ENCODE peak calls at places on chromosomes 1 and 21, in seven cellular contexts. One of them, this sample, is unnamed.

GRCh38 chr1:158002022-158002629 is 8.7 kb downstream of the KIRREL1 start:
- DNase-seq in mammary epithelial cell: peak
- DNase-seq in A549: no peak
- DNase-seq in skeletal muscle cell: no peak
- DNase-seq in suprapubic skin: no peak
- DNase-seq in esophagus squamous epithelium: no peak
- DNase-seq in OCI-LY7: no peak
- DNase-seq in this sample: no peak

GRCh38 chr21:46061063-46061462 is 36.8 kb upstream of the COL6A2 start:
- DNase-seq in skeletal muscle cell: no peak
- DNase-seq in esophagus squamous epithelium: no peak
- DNase-seq in mammary epithelial cell: no peak
- DNase-seq in suprapubic skin: no peak
- DNase-seq in OCI-LY7: no peak
- DNase-seq in A549: no peak
- DNase-seq in this sample: no peak

GRCh38 chr1:61226791-61227567 is 144.6 kb downstream of the NFIA start:
- DNase-seq in mammary epithelial cell: no peak
- DNase-seq in OCI-LY7: no peak
- DNase-seq in A549: peak
- DNase-seq in esophagus squamous epithelium: no peak
- DNase-seq in skeletal muscle cell: no peak
- DNase-seq in suprapubic skin: no peak
- DNase-seq in this sample: no peak

GRCh38 chr1:27552911-27553420 is 51.0 kb downstream of the AHDC1 start:
- DNase-seq in A549: no peak
- DNase-seq in skeletal muscle cell: no peak
- DNase-seq in mammary epithelial cell: no peak
- DNase-seq in suprapubic skin: no peak
- DNase-seq in OCI-LY7: no peak
- DNase-seq in esophagus squamous epithelium: no peak
- DNase-seq in this sample: no peak

GRCh38 chr1:914891-915280 is 8.8 kb upstream of the SAMD11 start:
- DNase-seq in OCI-LY7: no peak
- DNase-seq in suprapubic skin: no peak
- DNase-seq in mammary epithelial cell: no peak
- DNase-seq in esophagus squamous epithelium: no peak
- DNase-seq in A549: no peak
- DNase-seq in skeletal muscle cell: no peak
- DNase-seq in this sample: no peak

GRCh38 chr1:151352001-151352718 is 5.1 kb upstream of the RFX5 start:
- DNase-seq in mammary epithelial cell: peak
- DNase-seq in suprapubic skin: no peak
- DNase-seq in esophagus squamous epithelium: no peak
- DNase-seq in skeletal muscle cell: no peak
- DNase-seq in OCI-LY7: no peak
- DNase-seq in A549: peak
- DNase-seq in this sample: no peak

GRCh38 chr1:43836267-43836951 is 97.2 kb upstream of the ARTN start:
- DNase-seq in OCI-LY7: peak
- DNase-seq in A549: no peak
- DNase-seq in esophagus squamous epithelium: no peak
- DNase-seq in mammary epithelial cell: peak
- DNase-seq in suprapubic skin: no peak
- DNase-seq in skeletal muscle cell: no peak
- DNase-seq in this sample: no peak

GRCh38 chr1:27098447-27099153 is 56.3 kb downstream of the SLC9A1 start:
- DNase-seq in skeletal muscle cell: no peak
- DNase-seq in suprapubic skin: no peak
- DNase-seq in A549: no peak
- DNase-seq in mammary epithelial cell: peak
- DNase-seq in esophagus squamous epithelium: no peak
- DNase-seq in OCI-LY7: no peak
- DNase-seq in this sample: no peak

GRCh38 chr1:181135462-181135781 is 46.9 kb downstream of the IER5 start:
- DNase-seq in mammary epithelial cell: no peak
- DNase-seq in A549: peak
- DNase-seq in OCI-LY7: peak
- DNase-seq in esophagus squamous epithelium: no peak
- DNase-seq in suprapubic skin: no peak
- DNase-seq in skeletal muscle cell: no peak
- DNase-seq in this sample: no peak

GRCh38 chr21:37072239-37072987 is 458 bp downstream of the PIGP start:
- DNase-seq in A549: no peak
- DNase-seq in suprapubic skin: no peak
- DNase-seq in skeletal muscle cell: peak
- DNase-seq in esophagus squamous epithelium: no peak
- DNase-seq in OCI-LY7: no peak
- DNase-seq in mammary epithelial cell: peak
- DNase-seq in this sample: no peak

GRCh38 chr1:17837631-17838030 is 82.5 kb downstream of the ACTL8 start:
- DNase-seq in skeletal muscle cell: no peak
- DNase-seq in OCI-LY7: no peak
- DNase-seq in mammary epithelial cell: no peak
- DNase-seq in suprapubic skin: no peak
- DNase-seq in esophagus squamous epithelium: no peak
- DNase-seq in A549: no peak
- DNase-seq in this sample: no peak

GRCh38 chr21:34574581-34574980 is 40.3 kb downstream of the RCAN1 start:
- DNase-seq in mammary epithelial cell: no peak
- DNase-seq in esophagus squamous epithelium: no peak
- DNase-seq in skeletal muscle cell: no peak
- DNase-seq in OCI-LY7: no peak
- DNase-seq in suprapubic skin: no peak
- DNase-seq in A549: no peak
- DNase-seq in this sample: no peak

GRCh38 chr1:62309906-62310305 is 9.3 kb downstream of the KANK4 start:
- DNase-seq in skeletal muscle cell: no peak
- DNase-seq in A549: no peak
- DNase-seq in esophagus squamous epithelium: no peak
- DNase-seq in OCI-LY7: no peak
- DNase-seq in suprapubic skin: no peak
- DNase-seq in mammary epithelial cell: no peak
- DNase-seq in this sample: no peak

GRCh38 chr1:223364685-223365382 is 858 bp upstream of the SUSD4 start:
- DNase-seq in skeletal muscle cell: no peak
- DNase-seq in suprapubic skin: no peak
- DNase-seq in A549: no peak
- DNase-seq in esophagus squamous epithelium: no peak
- DNase-seq in OCI-LY7: no peak
- DNase-seq in mammary epithelial cell: no peak
- DNase-seq in this sample: no peak

GRCh38 chr1:224264321-224264720 is 65.7 kb downstream of the NVL start:
- DNase-seq in skeletal muscle cell: no peak
- DNase-seq in mammary epithelial cell: no peak
- DNase-seq in suprapubic skin: no peak
- DNase-seq in OCI-LY7: no peak
- DNase-seq in A549: no peak
- DNase-seq in esophagus squamous epithelium: no peak
- DNase-seq in this sample: no peak

GRCh38 chr1:9278585-9279153 is 14.0 kb upstream of the SPSB1 start:
- DNase-seq in suprapubic skin: peak
- DNase-seq in skeletal muscle cell: no peak
- DNase-seq in esophagus squamous epithelium: no peak
- DNase-seq in mammary epithelial cell: no peak
- DNase-seq in OCI-LY7: no peak
- DNase-seq in A549: no peak
- DNase-seq in this sample: no peak

GRCh38 chr1:173122958-173123852 is 72.5 kb upstream of the TNFSF18 start:
- DNase-seq in A549: peak
- DNase-seq in esophagus squamous epithelium: peak
- DNase-seq in suprapubic skin: peak
- DNase-seq in OCI-LY7: no peak
- DNase-seq in skeletal muscle cell: peak
- DNase-seq in mammary epithelial cell: peak
- DNase-seq in this sample: peak

GRCh38 chr1:213123532-213123931 is 72.5 kb downstream of the RPS6KC1 start:
- DNase-seq in A549: peak
- DNase-seq in suprapubic skin: no peak
- DNase-seq in skeletal muscle cell: no peak
- DNase-seq in mammary epithelial cell: peak
- DNase-seq in esophagus squamous epithelium: no peak
- DNase-seq in OCI-LY7: no peak
- DNase-seq in this sample: peak

GRCh38 chr1:172602706-172603105 is 56.2 kb upstream of the FASLG start:
- DNase-seq in A549: no peak
- DNase-seq in esophagus squamous epithelium: no peak
- DNase-seq in suprapubic skin: no peak
- DNase-seq in OCI-LY7: no peak
- DNase-seq in skeletal muscle cell: no peak
- DNase-seq in mammary epithelial cell: no peak
- DNase-seq in this sample: no peak

DNA sequence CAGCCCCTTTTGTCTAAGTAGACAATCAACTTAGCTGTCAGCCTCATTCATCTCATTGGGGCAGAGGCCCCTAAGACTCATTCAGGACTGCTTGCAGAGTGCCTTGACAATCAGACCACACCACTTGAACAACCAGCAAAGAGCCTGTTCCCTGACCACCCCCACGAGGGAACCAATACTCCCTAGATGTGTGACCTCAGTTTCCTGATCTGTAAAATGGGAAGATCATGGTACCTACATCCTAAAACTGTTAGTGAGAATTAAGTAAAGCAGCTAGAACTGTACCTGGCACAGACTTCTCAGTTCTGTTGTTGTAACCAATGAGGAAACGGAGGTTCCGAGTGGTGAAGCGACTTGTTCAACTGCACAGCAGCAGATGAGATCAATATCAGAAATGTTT is 298.5 kb downstream of the RRAGC start:
- DNase-seq in OCI-LY7: no peak
- DNase-seq in suprapubic skin: no peak
- DNase-seq in esophagus squamous epithelium: no peak
- DNase-seq in A549: no peak
- DNase-seq in skeletal muscle cell: no peak
- DNase-seq in mammary epithelial cell: no peak
- DNase-seq in this sample: no peak
- H3K4me3 ChIP-seq in OCI-LY7: no peak
- H3K4me3 ChIP-seq in suprapubic skin: no peak
- H3K4me3 ChIP-seq in esophagus squamous epithelium: no peak
- H3K4me3 ChIP-seq in A549: no peak
- H3K4me3 ChIP-seq in skeletal muscle cell: no peak
- H3K4me3 ChIP-seq in mammary epithelial cell: no peak
- H3K4me3 ChIP-seq in this sample: no peak

GRCh38 chr1:53891678-53892077 is 2.1 kb upstream of the YIPF1 start:
- DNase-seq in A549: no peak
- DNase-seq in suprapubic skin: no peak
- DNase-seq in mammary epithelial cell: no peak
- DNase-seq in OCI-LY7: no peak
- DNase-seq in skeletal muscle cell: no peak
- DNase-seq in esophagus squamous epithelium: no peak
- DNase-seq in this sample: no peak

GRCh38 chr1:53888716-53889115 is 881 bp downstream of the YIPF1 start:
- DNase-seq in A549: no peak
- DNase-seq in esophagus squamous epithelium: no peak
- DNase-seq in OCI-LY7: no peak
- DNase-seq in suprapubic skin: no peak
- DNase-seq in skeletal muscle cell: no peak
- DNase-seq in mammary epithelial cell: no peak
- DNase-seq in this sample: no peak

GRCh38 chr1:53889304-53890298 is at the start of gene YIPF1:
- DNase-seq in OCI-LY7: peak
- DNase-seq in mammary epithelial cell: peak
- DNase-seq in esophagus squamous epithelium: peak
- DNase-seq in suprapubic skin: peak
- DNase-seq in skeletal muscle cell: peak
- DNase-seq in A549: peak
- DNase-seq in this sample: peak

GRCh38 chr1:53891021-53891420 is 1.4 kb upstream of the YIPF1 start:
- DNase-seq in mammary epithelial cell: no peak
- DNase-seq in OCI-LY7: no peak
- DNase-seq in A549: no peak
- DNase-seq in suprapubic skin: no peak
- DNase-seq in esophagus squamous epithelium: no peak
- DNase-seq in skeletal muscle cell: no peak
- DNase-seq in this sample: no peak

GRCh38 chr1:53890522-53890941 is 935 bp upstream of the YIPF1 start:
- DNase-seq in mammary epithelial cell: peak
- DNase-seq in OCI-LY7: no peak
- DNase-seq in suprapubic skin: no peak
- DNase-seq in skeletal muscle cell: no peak
- DNase-seq in esophagus squamous epithelium: no peak
- DNase-seq in A549: no peak
- DNase-seq in this sample: no peak
- H3K4me3 ChIP-seq in mammary epithelial cell: peak
- H3K4me3 ChIP-seq in OCI-LY7: peak
- H3K4me3 ChIP-seq in suprapubic skin: peak
- H3K4me3 ChIP-seq in skeletal muscle cell: peak
- H3K4me3 ChIP-seq in esophagus squamous epithelium: peak
- H3K4me3 ChIP-seq in A549: peak
- H3K4me3 ChIP-seq in this sample: no peak

GRCh38 chr1:10429868-10430215 is 391 bp upstream of the CENPS start:
- DNase-seq in OCI-LY7: peak
- DNase-seq in esophagus squamous epithelium: no peak
- DNase-seq in skeletal muscle cell: no peak
- DNase-seq in suprapubic skin: no peak
- DNase-seq in A549: no peak
- DNase-seq in mammary epithelial cell: no peak
- DNase-seq in this sample: no peak
- H3K4me3 ChIP-seq in OCI-LY7: peak
- H3K4me3 ChIP-seq in esophagus squamous epithelium: peak
- H3K4me3 ChIP-seq in skeletal muscle cell: peak
- H3K4me3 ChIP-seq in suprapubic skin: peak
- H3K4me3 ChIP-seq in A549: peak
- H3K4me3 ChIP-seq in mammary epithelial cell: peak
- H3K4me3 ChIP-seq in this sample: peak

GRCh38 chr1:162633327-162633762 is 1.1 kb downstream of the DDR2 start:
- DNase-seq in suprapubic skin: no peak
- DNase-seq in A549: no peak
- DNase-seq in skeletal muscle cell: no peak
- DNase-seq in OCI-LY7: no peak
- DNase-seq in esophagus squamous epithelium: no peak
- DNase-seq in mammary epithelial cell: no peak
- DNase-seq in this sample: no peak

GRCh38 chr1:162632743-162633326 is 571 bp downstream of the DDR2 start:
- DNase-seq in esophagus squamous epithelium: no peak
- DNase-seq in skeletal muscle cell: no peak
- DNase-seq in A549: no peak
- DNase-seq in suprapubic skin: no peak
- DNase-seq in OCI-LY7: no peak
- DNase-seq in mammary epithelial cell: no peak
- DNase-seq in this sample: no peak

GRCh38 chr1:162632234-162632666 is at the start of gene DDR2:
- DNase-seq in esophagus squamous epithelium: no peak
- DNase-seq in suprapubic skin: peak
- DNase-seq in skeletal muscle cell: peak
- DNase-seq in A549: no peak
- DNase-seq in OCI-LY7: no peak
- DNase-seq in mammary epithelial cell: no peak
- DNase-seq in this sample: peak

GRCh38 chr1:162631546-162632233 is 574 bp upstream of the DDR2 start:
- DNase-seq in mammary epithelial cell: no peak
- DNase-seq in esophagus squamous epithelium: no peak
- DNase-seq in suprapubic skin: peak
- DNase-seq in A549: no peak
- DNase-seq in OCI-LY7: no peak
- DNase-seq in skeletal muscle cell: no peak
- DNase-seq in this sample: no peak

DNA sequence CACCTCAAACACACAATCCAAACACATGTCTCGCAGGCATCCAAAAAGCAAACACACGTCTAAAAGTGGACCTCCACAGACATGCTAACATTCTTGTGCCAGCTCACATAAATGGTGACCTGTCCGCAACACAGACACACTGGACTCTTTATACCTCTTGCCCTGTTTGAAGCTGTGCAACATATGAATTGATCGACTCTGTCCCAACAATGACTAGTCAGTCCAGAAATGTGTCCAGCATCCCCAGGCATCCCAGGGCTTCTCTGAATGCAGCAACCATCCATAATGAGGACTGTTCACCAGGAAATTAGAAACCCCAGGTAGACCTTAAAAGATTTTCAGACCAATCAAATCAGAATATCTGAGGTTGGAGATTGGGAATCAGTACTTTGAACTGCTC is 3.2 kb downstream of the DDR2 start:
- DNase-seq in esophagus squamous epithelium: no peak
- DNase-seq in A549: no peak
- DNase-seq in suprapubic skin: no peak
- DNase-seq in mammary epithelial cell: no peak
- DNase-seq in skeletal muscle cell: no peak
- DNase-seq in OCI-LY7: no peak
- DNase-seq in this sample: no peak
- H3K4me3 ChIP-seq in esophagus squamous epithelium: no peak
- H3K4me3 ChIP-seq in A549: no peak
- H3K4me3 ChIP-seq in suprapubic skin: no peak
- H3K4me3 ChIP-seq in mammary epithelial cell: no peak
- H3K4me3 ChIP-seq in skeletal muscle cell: peak
- H3K4me3 ChIP-seq in OCI-LY7: no peak
- H3K4me3 ChIP-seq in this sample: peak

This sample was measured in astrocyte of the cerebellum.